ENCODE peak calls at places on chromosome 2, in nine cellular contexts. Z is heart right ventricle, X is epithelial cell of esophagus, V is fibroblast of mammary gland, G is Panc1, K is HCT116, I is ovary, S is GM12865, J is WERI-Rb-1. E is an unnamed sample.

GRCh38 chr2:44578401-44579135 is 216.8 kb downstream of the CAMKMT start:
- DNase-seq in Z (no peak), X (peak; percentile 92), V (peak; percentile 87), G (no peak), K (no peak), I (no peak), S (peak; percentile 47), J (no peak), E (peak; percentile 69)

GRCh38 chr2:195779491-195779890 is 122.5 kb downstream of the SLC39A10 start:
- DNase-seq in Z (no peak), X (peak; percentile 12), V (peak; percentile 12), G (no peak), K (no peak), I (no peak), S (no peak), J (no peak), E (no peak)

GRCh38 chr2:28129955-28130695 is 239.6 kb downstream of the BABAM2 start:
- DNase-seq in Z (no peak), X (no peak), V (peak; percentile 52), G (no peak), K (no peak), I (no peak), S (no peak), J (no peak), E (peak; percentile 39)

GRCh38 chr2:3661149-3661660 is 3.2 kb downstream of the ALLC start:
- DNase-seq in Z (no peak), X (no peak), V (no peak), G (no peak), K (no peak), I (no peak), S (no peak), J (peak; percentile 51), E (no peak)

GRCh38 chr2:12070581-12070980 is 324.1 kb downstream of the LPIN1 start:
- DNase-seq in Z (no peak), X (no peak), V (no peak), G (no peak), K (no peak), I (no peak), S (peak; percentile 34), J (no peak), E (no peak)

GRCh38 chr2:171244466-171244969 is 83.8 kb upstream of the TLK1 start:
- DNase-seq in Z (no peak), X (peak; percentile 89), V (peak; percentile 90), G (no peak), K (no peak), I (no peak), S (no peak), J (no peak), E (peak; percentile 71)

GRCh38 chr2:204538179-204539009 is 6.9 kb upstream of the PARD3B start:
- DNase-seq in Z (no peak), X (no peak), V (peak; percentile 17), G (no peak), K (no peak), I (peak; percentile 75), S (no peak), J (no peak), E (no peak)

GRCh38 chr2:54949431-54949830 is 100.8 kb downstream of the RTN4 start:
- DNase-seq in Z (no peak), X (no peak), V (no peak), G (no peak), K (no peak), I (no peak), S (no peak), J (no peak), E (no peak)

GRCh38 chr2:20580690-20581437 is 70.0 kb downstream of the HS1BP3 start:
- DNase-seq in Z (peak; percentile 5), X (no peak), V (no peak), G (no peak), K (no peak), I (peak; percentile 32), S (no peak), J (no peak), E (no peak)

GRCh38 chr2:224101820-224102630 is 62.9 kb upstream of the SERPINE2 start:
- DNase-seq in Z (no peak), X (peak; percentile 92), V (peak; percentile 99), G (no peak), K (no peak), I (no peak), S (no peak), J (no peak), E (peak; percentile 99)

GRCh38 chr2:740446-741293 is 63.5 kb upstream of the TMEM18 start:
- DNase-seq in Z (peak; percentile 77), X (peak; percentile 95), V (peak; percentile 92), G (peak; percentile 85), K (peak; percentile 91), I (peak; percentile 98), S (peak; percentile 78), J (peak; percentile 99), E (peak; percentile 63)

GRCh38 chr2:34012728-34013302 is 413.7 kb upstream of the FAM98A start:
- DNase-seq in Z (peak; percentile 35), X (peak; percentile 75), V (peak; percentile 45), G (peak; percentile 33), K (peak; percentile 18), I (peak; percentile 28), S (peak; percentile 58), J (peak; percentile 91), E (peak; percentile 18)

DNA sequence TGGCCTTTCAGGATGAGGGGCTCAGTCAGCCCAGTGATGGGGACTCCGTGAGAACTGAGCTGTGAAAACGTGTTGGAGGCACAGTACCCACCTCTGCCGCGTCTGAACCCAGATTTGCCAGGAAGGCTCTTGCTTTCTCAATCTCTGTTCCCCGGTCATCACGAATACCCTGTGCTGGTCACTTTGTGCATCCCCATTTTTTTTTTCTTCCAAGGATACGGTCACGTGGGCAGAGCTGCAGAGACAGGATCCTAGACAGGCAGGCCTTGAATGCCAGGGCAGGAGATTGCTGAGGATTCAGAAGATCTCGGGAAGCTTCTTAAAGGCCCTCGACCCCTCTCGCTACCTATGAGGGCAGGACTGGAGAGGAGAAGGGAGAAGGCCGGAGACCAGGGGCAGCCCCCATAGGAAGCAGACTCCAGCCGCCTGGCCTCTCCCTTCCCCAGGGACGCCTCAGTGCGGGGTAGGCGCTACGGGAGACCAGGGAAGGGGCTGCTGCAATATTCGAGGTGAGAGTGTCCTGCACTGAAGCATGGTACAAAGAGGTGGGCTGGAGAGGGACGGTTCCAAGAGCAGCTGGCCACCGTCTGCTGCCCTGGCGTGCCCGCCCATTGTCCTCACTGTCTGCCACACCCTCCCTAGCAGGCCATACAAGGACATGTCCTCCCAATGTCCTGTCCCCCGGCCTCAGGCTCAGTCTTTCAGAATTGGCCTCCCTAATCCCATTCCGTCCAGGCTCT is 29.0 kb upstream of the TAF1B start:
- DNase-seq in Z (no peak), X (no peak), V (no peak), G (no peak), K (no peak), I (no peak), S (no peak), J (peak; percentile 98), E (no peak)
- H3K4me3 ChIP-seq in Z (peak overlapping the region; percentile 26), X (no peak overlapping the region), V (no peak overlapping the region), G (no peak overlapping the region), K (peak overlapping the region; percentile 11), I (no peak overlapping the region), S (no peak overlapping the region), J (peak overlapping the region; percentile 65), E (peak overlapping the region; percentile 31)

DNA sequence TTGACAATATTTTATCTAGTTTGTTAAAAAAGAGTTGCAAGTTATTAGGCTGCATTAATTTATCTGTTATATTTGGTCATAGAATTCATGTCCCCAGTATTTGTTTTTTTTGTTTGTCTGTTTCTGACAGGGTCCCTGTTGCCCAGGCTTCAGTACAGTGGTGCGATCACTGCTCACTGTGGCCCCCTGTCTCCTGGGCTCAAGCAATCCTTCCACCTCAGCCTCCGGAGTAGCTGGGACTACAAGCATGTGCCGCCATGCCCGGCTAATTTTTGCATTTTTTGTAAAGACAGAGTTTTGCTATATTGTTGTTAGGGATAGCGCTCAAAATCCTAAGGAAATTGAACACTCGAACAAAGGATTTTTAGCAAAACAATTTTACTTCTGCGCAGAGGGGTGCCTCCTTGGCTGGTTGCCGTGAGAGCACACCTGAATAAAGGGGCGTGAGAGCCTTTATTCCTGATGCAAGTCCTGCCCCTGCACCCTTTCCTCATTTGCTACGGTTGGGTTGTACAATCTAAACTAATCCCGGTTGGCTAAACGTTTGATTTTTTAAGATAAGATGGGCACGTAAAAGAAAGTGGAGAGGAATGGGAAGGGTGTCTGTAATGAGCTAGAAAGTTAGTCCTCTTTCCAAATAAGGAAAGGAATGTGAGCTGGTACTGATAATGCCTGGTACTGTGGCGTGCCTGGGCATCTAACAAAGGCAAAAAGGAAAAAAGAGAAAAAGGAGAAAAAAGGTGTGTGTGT is 65.5 kb downstream of the COMMD1 start:
- DNase-seq in Z (no peak), X (peak; percentile 49), V (no peak), G (no peak), K (no peak), I (no peak), S (no peak), J (no peak), E (no peak)
- TF ChIP-seq CTCF in Z (peak; percentile 37), X (peak; percentile 42), V (no peak), G (peak; percentile 30), K (no peak), I (no peak), S (no peak), J (peak; percentile 3), E (no peak)

DNA sequence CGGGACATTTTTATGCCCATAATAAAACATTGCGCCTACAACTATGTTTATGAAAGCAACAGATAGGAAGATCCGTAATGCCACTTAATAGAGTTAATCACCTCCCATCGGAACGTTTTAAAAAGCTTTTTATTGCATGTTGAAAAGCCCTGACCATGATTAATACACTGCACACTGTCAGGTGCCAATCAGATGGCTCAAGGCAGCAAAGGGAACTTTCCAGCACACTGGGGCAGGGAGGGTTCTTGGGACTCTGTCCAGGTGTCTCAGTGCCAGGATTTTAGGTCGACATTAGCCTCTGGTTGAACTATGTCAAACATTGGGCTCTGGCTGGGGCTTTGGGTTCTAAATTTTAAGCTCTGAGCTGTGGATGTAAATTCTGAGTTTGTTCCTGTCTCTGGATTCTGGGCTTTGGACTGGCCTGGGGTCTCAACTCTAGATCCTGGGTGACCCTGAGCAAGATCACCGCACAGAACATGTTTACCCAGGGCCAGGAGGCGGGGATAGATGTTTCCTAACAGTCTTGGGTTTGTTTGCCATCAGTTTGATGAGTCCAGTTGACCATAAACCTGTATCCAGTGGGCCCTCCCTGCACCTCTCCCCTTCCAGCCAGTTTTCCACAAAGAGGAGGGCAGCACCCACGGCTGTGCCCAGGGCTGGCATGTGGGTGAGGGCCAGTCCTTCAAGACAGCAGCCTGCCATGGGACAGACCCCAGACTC is 262.7 kb downstream of the ATAD2B start:
- DNase-seq in Z (no peak), X (no peak), V (no peak), G (no peak), K (no peak), I (no peak), S (no peak), J (no peak), E (no peak)
- H3K4me3 ChIP-seq in Z (no peak overlapping the region), X (no peak overlapping the region), V (no peak overlapping the region), G (no peak overlapping the region), K (no peak overlapping the region), I (peak overlapping the region; percentile 13), S (no peak overlapping the region), J (no peak overlapping the region), E (no peak overlapping the region)

GRCh38 chr2:35978218-35978617 is 377.4 kb upstream of the CRIM1 start:
- DNase-seq in Z (no peak), X (no peak), V (no peak), G (no peak), K (no peak), I (no peak), S (peak; percentile 3), J (no peak), E (no peak)

GRCh38 chr2:35976611-35977010 is 379.0 kb upstream of the CRIM1 start:
- DNase-seq in Z (no peak), X (no peak), V (no peak), G (no peak), K (no peak), I (no peak), S (no peak), J (no peak), E (no peak)

GRCh38 chr2:35973737-35974132 is 381.8 kb upstream of the CRIM1 start:
- DNase-seq in Z (no peak), X (peak; percentile 25), V (no peak), G (no peak), K (no peak), I (no peak), S (no peak), J (no peak), E (no peak)

GRCh38 chr2:35973132-35973736 is 382.3 kb upstream of the CRIM1 start:
- DNase-seq in Z (no peak), X (peak; percentile 51), V (peak; percentile 1), G (no peak), K (no peak), I (no peak), S (peak; percentile 36), J (peak; percentile 50), E (no peak)
- TF ChIP-seq CTCF in Z (peak; percentile 61), X (peak; percentile 70), V (peak; percentile 19), G (peak; percentile 75), K (peak; percentile 28), I (no peak), S (peak; percentile 57), J (peak; percentile 79), E (no peak)

E was measured in fibroblast of the aortic adventitia.